ENCODE peak calls at places on chromosomes 11 and 22, in four cellular contexts. F, N, D and C are unnamed samples.

GRCh38 chr11:66619080-66619554 is 2.7 kb downstream of the RBM14 start:
- DNase-seq in D (no peak), F (no peak), N (no peak), C (peak; percentile 22)

GRCh38 chr11:75450826-75451783 is 18.1 kb upstream of the KLHL35 start:
- DNase-seq in F (no peak), D (no peak), N (peak; percentile 73), C (no peak)

GRCh38 chr11:118622376-118623290 is 15.2 kb downstream of the PHLDB1 start:
- DNase-seq in D (peak; percentile 93), F (no peak), N (no peak), C (peak; percentile 98)

GRCh38 chr11:79092791-79093313 is 348.0 kb downstream of the TENM4 start:
- DNase-seq in D (no peak), N (no peak), F (no peak), C (peak; percentile 100)

GRCh38 chr11:134050541-134051383 is 18.1 kb upstream of the JAM3 start:
- DNase-seq in F (peak; percentile 31), N (peak; percentile 84), D (peak; percentile 51), C (peak; percentile 33)

GRCh38 chr11:83035070-83035854 is 36.4 kb downstream of the RAB30 start:
- DNase-seq in N (no peak), F (no peak), D (no peak), C (no peak)

GRCh38 chr11:64238999-64239398 is 1.9 kb upstream of the FKBP2 start:
- DNase-seq in N (no peak), D (no peak), F (no peak), C (no peak)

GRCh38 chr22:25030636-25031035 is 78.1 kb downstream of the KIAA1671 start:
- DNase-seq in F (no peak), N (no peak), D (no peak), C (no peak)

GRCh38 chr11:2512431-2513407 is 67.9 kb downstream of the KCNQ1 start:
- DNase-seq in D (no peak), N (peak; percentile 39), F (no peak), C (no peak)

GRCh38 chr11:96964661-96965060 is 574.8 kb downstream of the JRKL start:
- DNase-seq in F (no peak), N (peak; percentile 40), D (no peak), C (no peak)

GRCh38 chr11:119727523-119728081 is 1.4 kb downstream of the NECTIN1 start:
- DNase-seq in N (peak; percentile 89), D (no peak), F (no peak), C (peak; percentile 9)

GRCh38 chr11:128052912-128053641 is 534.3 kb downstream of the ETS1 start:
- DNase-seq in F (no peak), D (no peak), N (no peak), C (peak; percentile 73)

GRCh38 chr11:119307219-119307618 is 9.7 kb downstream of the MCAM start:
- DNase-seq in N (no peak), D (peak; percentile 9), F (no peak), C (no peak)

GRCh38 chr11:33942954-33943353 is 51.1 kb upstream of the LMO2 start:
- DNase-seq in F (no peak), N (no peak), D (no peak), C (peak; percentile 56)

GRCh38 chr22:22555596-22555995 is 3.5 kb downstream of the PRAME start:
- DNase-seq in F (no peak), D (no peak), N (no peak), C (no peak)

GRCh38 chr11:83403990-83404389 is 117.8 kb upstream of the CCDC90B start:
- DNase-seq in F (no peak), D (no peak), N (no peak), C (no peak)

GRCh38 chr11:120858740-120859139 is 165.2 kb upstream of the TBCEL start:
- DNase-seq in F (no peak), D (no peak), N (no peak), C (peak; percentile 20)

GRCh38 chr11:86245369-86246292 is 1.1 kb downstream of the EED start:
- DNase-seq in F (no peak), D (peak; percentile 22), N (peak; percentile 54), C (no peak)

GRCh38 chr22:49186293-49186692 is 641.4 kb downstream of the BRD1 start:
- DNase-seq in F (no peak), N (no peak), D (no peak), C (no peak)

GRCh38 chr11:44622190-44622650 is 56.8 kb downstream of the CD82 start:
- DNase-seq in F (no peak), D (no peak), N (peak; percentile 39), C (no peak)